ENCODE peak calls at places on chromosome 16, in five cellular contexts. B is GM23338, K is PC-9, T is fibroblast of lung, H is mammary epithelial cell. A is an unnamed sample.

GRCh38 chr16:28012031-28012445 is 51.5 kb downstream of the GSG1L start:
- DNase-seq in T (peak; percentile 38), H (no peak), B (no peak), K (no peak), A (no peak)

GRCh38 chr16:89036776-89037175 is 56.9 kb upstream of the ACSF3 start:
- DNase-seq in T (no peak), H (no peak), K (no peak), B (no peak), A (no peak)

GRCh38 chr16:47848481-47849109 is 307.2 kb downstream of the ABCC12 start:
- DNase-seq in H (peak; percentile 71), T (peak; percentile 82), K (no peak), B (peak; percentile 30), A (peak; percentile 65)

GRCh38 chr16:52251495-52251894 is 295.4 kb downstream of the TOX3 start:
- DNase-seq in H (peak; percentile 1), K (no peak), B (peak; percentile 36), T (peak; percentile 6), A (peak; percentile 40)

GRCh38 chr16:84599528-84600202 is 18.2 kb downstream of the COTL1 start:
- DNase-seq in K (no peak), H (peak; percentile 16), T (peak; percentile 81), B (peak; percentile 93), A (peak; percentile 92)

GRCh38 chr16:57600048-57600835 is 28.2 kb upstream of the ADGRG1 start:
- DNase-seq in T (no peak), B (peak; percentile 88), K (no peak), H (peak; percentile 45), A (peak; percentile 85)

GRCh38 chr16:69613283-69614154 is 47.8 kb downstream of the NFAT5 start:
- DNase-seq in T (peak; percentile 33), B (no peak), K (peak; percentile 82), H (peak; percentile 88), A (no peak)

GRCh38 chr16:57257455-57258070 is 12.5 kb downstream of the ARL2BP start:
- DNase-seq in H (no peak), B (no peak), T (no peak), K (no peak), A (no peak)

GRCh38 chr16:23509763-23510153 is 536 bp downstream of the GGA2 start:
- DNase-seq in H (no peak), K (no peak), T (peak; percentile 33), B (peak; percentile 50), A (peak; percentile 87)

GRCh38 chr16:72848045-72848410 is 199.9 kb downstream of the ZFHX3 start:
- DNase-seq in H (no peak), B (no peak), K (no peak), T (no peak), A (no peak)

GRCh38 chr16:2529061-2529931 is 1.9 kb downstream of the CEMP1 start:
- DNase-seq in T (no peak), B (peak; percentile 51), K (no peak), H (no peak), A (no peak)

GRCh38 chr16:2526135-2526534 is 5.1 kb downstream of the CEMP1 start:
- DNase-seq in K (no peak), H (no peak), T (no peak), B (no peak), A (no peak)

GRCh38 chr16:3661922-3662321 is 7.4 kb downstream of the DNASE1 start:
- DNase-seq in K (no peak), B (no peak), T (no peak), H (no peak), A (no peak)

GRCh38 chr16:88063201-88063773 is 112.1 kb downstream of the BANP start:
- DNase-seq in H (no peak), K (no peak), B (no peak), T (peak; percentile 84), A (no peak)

GRCh38 chr16:64964126-64964540 is 157.7 kb downstream of the CDH11 start:
- DNase-seq in B (no peak), H (no peak), T (peak; percentile 86), K (no peak), A (no peak)

GRCh38 chr16:3863587-3863986 is 16.9 kb downstream of the CREBBP start:
- DNase-seq in T (no peak), K (no peak), H (no peak), B (no peak), A (no peak)

GRCh38 chr16:70591609-70592008 is 54.8 kb upstream of the IL34 start:
- DNase-seq in T (no peak), H (no peak), B (no peak), K (no peak), A (no peak)

GRCh38 chr16:9159839-9160550 is 68.6 kb downstream of the HAPSTR1 start:
- DNase-seq in T (peak; percentile 49), B (peak; percentile 93), H (peak; percentile 68), K (peak; percentile 45), A (peak; percentile 82)

GRCh38 chr16:89363621-89364393 is 126.6 kb downstream of the ANKRD11 start:
- DNase-seq in B (no peak), H (peak; percentile 73), K (peak; percentile 77), T (peak; percentile 88), A (peak; percentile 48)

GRCh38 chr16:2820836-2821482 is 3.9 kb downstream of the PRSS21 start:
- DNase-seq in K (no peak), B (no peak), H (no peak), T (no peak), A (no peak)

GRCh38 chr16:30565526-30565925 is 6.0 kb downstream of the ZNF688 start:
- DNase-seq in K (no peak), B (no peak), T (no peak), H (no peak), A (no peak)

GRCh38 chr16:30559690-30560089 is 1.5 kb upstream of the ZNF764 start:
- DNase-seq in H (no peak), K (no peak), T (no peak), B (no peak), A (no peak)

GRCh38 chr16:30561212-30561816 is 3.1 kb upstream of the ZNF764 start:
- DNase-seq in K (no peak), B (peak; percentile 69), H (no peak), T (no peak), A (peak; percentile 16)

GRCh38 chr16:30558789-30559377 is 709 bp upstream of the ZNF764 start:
- DNase-seq in T (no peak), K (no peak), H (no peak), B (no peak), A (no peak)

DNA sequence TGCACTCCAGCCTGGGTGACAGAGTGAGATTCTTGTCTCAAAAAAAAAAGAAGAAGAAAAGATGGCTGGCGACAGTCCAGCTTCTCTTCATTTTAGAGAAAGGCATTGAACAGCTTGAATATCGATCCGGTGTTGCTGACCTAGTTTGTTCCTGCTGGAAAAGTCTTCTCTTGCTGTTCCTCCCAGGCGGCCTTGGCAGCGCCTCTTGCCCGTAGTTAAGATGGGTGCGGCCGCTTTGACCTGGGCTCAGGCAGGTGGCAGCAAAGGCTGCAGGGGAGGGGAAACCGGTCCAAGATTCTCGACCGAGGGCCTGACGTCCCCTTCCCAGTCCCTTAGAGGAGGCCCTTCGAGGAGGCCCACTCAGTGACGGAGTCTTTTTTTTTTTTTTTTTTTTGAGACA is 3.8 kb upstream of the ZNF764 start:
- DNase-seq in H (no peak), T (no peak), B (peak; percentile 32), K (no peak), A (no peak)
- H3K4me2 ChIP-seq in H (no peak overlapping the region), T (no peak overlapping the region), B (peak overlapping the region; percentile 88), K (peak overlapping the region; percentile 75), A (no peak overlapping the region)

DNA sequence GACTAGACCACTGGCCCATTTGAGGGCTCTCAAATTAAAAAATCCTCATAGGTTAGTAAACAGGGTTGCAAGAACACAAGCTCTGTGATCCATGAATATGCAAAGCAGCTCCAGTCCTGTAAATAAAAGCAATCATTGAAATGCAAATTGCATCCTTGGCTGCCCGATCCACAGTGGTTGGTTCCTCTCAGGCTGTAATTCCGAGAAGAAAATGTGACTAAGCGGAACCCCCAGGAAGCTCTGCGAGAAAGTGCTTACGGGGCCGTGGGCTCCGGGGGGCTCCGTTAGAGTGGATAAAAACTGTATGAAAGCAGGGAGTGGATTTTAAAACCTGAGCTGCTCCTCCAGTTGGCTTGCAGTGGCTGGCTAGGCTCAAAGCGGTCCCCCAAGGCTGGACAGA is 2.5 kb downstream of the GPRC5B start:
- DNase-seq in T (peak; percentile 18), B (peak; percentile 91), H (no peak), K (no peak), A (peak; percentile 52)
- TF ChIP-seq EZH2 in T (no peak), B (no peak), H (no peak), K (no peak), A (no peak)

DNA sequence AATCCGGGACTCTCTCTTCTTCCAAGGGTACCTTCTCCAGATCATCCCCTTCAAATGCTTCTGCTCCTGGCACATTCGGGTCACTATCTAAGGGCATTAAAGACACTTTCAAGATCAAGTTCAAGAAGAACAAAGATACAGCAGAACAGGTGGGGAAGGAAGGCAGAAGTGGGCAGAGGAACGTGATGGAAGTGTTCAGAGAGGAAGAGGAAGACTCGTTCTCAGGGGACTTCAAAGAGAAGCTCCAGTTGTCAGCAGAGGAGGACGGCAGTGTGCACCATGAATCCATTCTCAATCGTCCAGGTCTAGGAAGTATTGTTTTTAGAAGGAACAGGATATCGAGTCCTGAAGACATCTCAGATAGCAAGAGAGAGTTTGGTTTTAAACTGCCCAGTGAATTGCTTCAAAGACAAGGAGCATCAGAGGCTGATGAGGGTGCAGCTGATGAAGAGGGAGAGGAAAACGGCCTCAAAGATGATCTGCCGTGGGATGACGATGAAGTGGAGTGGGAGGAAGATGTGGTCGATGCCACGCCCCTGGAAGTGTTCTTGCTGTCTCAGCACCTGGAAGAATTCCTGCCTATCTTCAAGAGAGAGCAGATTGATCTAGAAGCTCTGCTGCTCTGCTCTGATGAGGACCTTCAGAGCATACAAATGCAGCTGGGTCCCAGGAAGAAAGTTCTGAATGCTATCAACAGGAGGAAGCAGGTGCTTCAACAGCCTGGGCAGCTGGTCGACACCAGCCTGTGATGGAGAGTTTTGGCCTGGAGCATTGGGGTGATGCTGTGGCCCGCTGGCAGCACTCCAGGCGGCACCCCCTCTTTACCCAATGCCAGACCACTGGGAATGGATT is 16.8 kb downstream of the ANKS4B start:
- DNase-seq in K (no peak), B (no peak), T (no peak), H (no peak), A (no peak)
- H3K4me2 ChIP-seq in K (no peak overlapping the region), B (no peak overlapping the region), T (no peak overlapping the region), H (no peak overlapping the region), A (no peak overlapping the region)

GRCh38 chr16:86569843-86570447 is 3.3 kb downstream of the FOXC2 start:
- DNase-seq in H (no peak), T (no peak), B (no peak), K (no peak), A (no peak)
- TF ChIP-seq EZH2 in H (no peak), T (no peak), B (peak; percentile 43), K (no peak), A (no peak)

GRCh38 chr16:78028018-78028417 is 5.7 kb downstream of the CLEC3A start:
- DNase-seq in T (no peak), B (no peak), H (no peak), K (no peak), A (no peak)

GRCh38 chr16:78022347-78022746 is at the start of gene CLEC3A:
- DNase-seq in B (peak; percentile 37), K (no peak), T (peak; percentile 5), H (no peak), A (peak; percentile 31)

DNA sequence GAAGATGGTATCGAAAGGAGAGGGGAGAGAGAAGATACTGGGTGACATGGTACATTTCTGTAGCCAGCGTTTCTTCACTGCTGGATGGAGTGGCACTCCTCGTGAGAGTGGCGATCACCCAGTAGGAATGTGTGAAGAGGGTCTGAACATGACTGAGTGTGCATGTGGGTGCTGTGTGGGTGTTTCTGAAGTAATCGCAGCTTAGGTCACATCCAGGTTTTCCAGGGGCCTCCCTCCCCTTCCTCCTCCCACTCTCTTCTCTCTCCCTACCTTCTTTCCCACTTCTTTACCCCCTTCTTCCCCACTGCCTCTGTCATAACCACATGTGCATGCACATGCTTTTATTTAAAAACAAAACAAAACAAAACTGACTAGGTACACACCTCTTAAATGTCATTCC is 1.8 kb downstream of the CLEC3A start:
- DNase-seq in H (no peak), B (no peak), T (no peak), K (no peak), A (no peak)
- H3K4me2 ChIP-seq in H (no peak overlapping the region), B (no peak overlapping the region), T (no peak overlapping the region), K (no peak overlapping the region), A (no peak overlapping the region)